ENCODE peak calls at places on chromosomes 4 and X, in four cellular contexts. One of them, this sample, is unnamed.

GRCh38 chrX:1442016-1442665 is 10.6 kb downstream of the ASMTL start:
- DNase-seq in omental fat pad: no peak
- DNase-seq in endothelial cell: no peak
- DNase-seq in Calu3: no peak
- DNase-seq in this sample: no peak

GRCh38 chrX:111869639-111870034 is 6.3 kb upstream of the TRPC5OS start:
- DNase-seq in omental fat pad: no peak
- DNase-seq in endothelial cell: peak; percentile 37
- DNase-seq in Calu3: peak; percentile 56
- DNase-seq in this sample: peak; percentile 0

GRCh38 chrX:154125356-154126040 is 18.5 kb upstream of the OPN1LW start:
- DNase-seq in omental fat pad: no peak
- DNase-seq in endothelial cell: no peak
- DNase-seq in Calu3: no peak
- DNase-seq in this sample: no peak

GRCh38 chr4:94519925-94520789 is 68.4 kb downstream of the PDLIM5 start:
- DNase-seq in omental fat pad: no peak
- DNase-seq in endothelial cell: no peak
- DNase-seq in Calu3: no peak
- DNase-seq in this sample: no peak

GRCh38 chr4:163165217-163166017 is 1.3 kb downstream of the NAF1 start:
- DNase-seq in omental fat pad: no peak
- DNase-seq in endothelial cell: no peak
- DNase-seq in Calu3: no peak
- DNase-seq in this sample: no peak

GRCh38 chr4:122622400-122622799 is 1.5 kb upstream of the IL21 start:
- DNase-seq in omental fat pad: no peak
- DNase-seq in endothelial cell: no peak
- DNase-seq in Calu3: no peak
- DNase-seq in this sample: no peak

GRCh38 chr4:36385951-36386561 is 104.6 kb downstream of the DTHD1 start:
- DNase-seq in omental fat pad: no peak
- DNase-seq in endothelial cell: peak; percentile 4
- DNase-seq in Calu3: no peak
- DNase-seq in this sample: no peak

GRCh38 chr4:72567036-72567435 is 2.0 kb downstream of the ADAMTS3 start:
- DNase-seq in omental fat pad: no peak
- DNase-seq in endothelial cell: no peak
- DNase-seq in Calu3: no peak
- DNase-seq in this sample: no peak

GRCh38 chr4:185565696-185566095 is 30.4 kb upstream of the PDLIM3 start:
- DNase-seq in omental fat pad: no peak
- DNase-seq in endothelial cell: no peak
- DNase-seq in Calu3: no peak
- DNase-seq in this sample: no peak

GRCh38 chr4:148831945-148832344 is 389.7 kb upstream of the NR3C2 start:
- DNase-seq in omental fat pad: no peak
- DNase-seq in endothelial cell: no peak
- DNase-seq in Calu3: no peak
- DNase-seq in this sample: peak; percentile 28

GRCh38 chr4:86670739-86671138 is 76.6 kb downstream of the PTPN13 start:
- DNase-seq in omental fat pad: no peak
- DNase-seq in endothelial cell: no peak
- DNase-seq in Calu3: no peak
- DNase-seq in this sample: peak; percentile 63

GRCh38 chr4:145937021-145937861 is 1.4 kb downstream of the ZNF827 start:
- DNase-seq in omental fat pad: no peak
- DNase-seq in endothelial cell: peak; percentile 63
- DNase-seq in Calu3: peak; percentile 54
- DNase-seq in this sample: peak; percentile 62

GRCh38 chr4:145939241-145939640 is 618 bp upstream of the ZNF827 start:
- DNase-seq in omental fat pad: no peak
- DNase-seq in endothelial cell: no peak
- DNase-seq in Calu3: no peak
- DNase-seq in this sample: no peak

GRCh38 chr4:145939856-145940255 is 1.2 kb upstream of the ZNF827 start:
- DNase-seq in omental fat pad: no peak
- DNase-seq in endothelial cell: no peak
- DNase-seq in Calu3: no peak
- DNase-seq in this sample: peak; percentile 37

GRCh38 chr4:145937990-145938611 is 522 bp downstream of the ZNF827 start:
- DNase-seq in omental fat pad: no peak
- DNase-seq in endothelial cell: peak; percentile 11
- DNase-seq in Calu3: no peak
- DNase-seq in this sample: no peak

DNA sequence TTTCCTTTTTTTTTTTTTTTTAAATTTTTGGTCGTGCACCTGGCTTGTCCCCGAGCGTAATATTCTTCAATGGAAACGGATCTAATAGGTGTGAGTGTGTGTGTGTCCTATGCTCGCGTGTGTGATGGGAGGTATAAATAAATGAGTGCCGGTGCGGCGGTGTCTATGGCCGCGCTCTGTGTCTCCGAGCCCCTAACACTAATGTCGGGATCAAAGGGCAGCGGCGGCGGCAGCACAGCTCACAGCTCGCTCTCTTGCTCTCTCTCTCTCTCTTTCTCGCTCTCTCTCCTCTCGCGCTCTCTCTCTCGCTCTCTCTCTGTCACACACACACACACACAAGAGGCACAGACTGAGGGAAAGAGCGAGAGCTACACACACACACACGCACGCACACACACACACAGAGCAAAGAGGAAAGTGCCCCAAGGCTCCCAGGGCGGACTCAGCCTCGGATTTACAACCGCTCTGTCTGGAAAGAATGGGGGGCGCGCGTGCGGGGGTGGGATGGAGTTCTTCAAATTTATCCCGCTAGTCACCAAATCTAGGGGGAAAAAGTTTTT is at the start of gene ZNF827:
- DNase-seq in omental fat pad: peak; percentile 24
- DNase-seq in endothelial cell: peak; percentile 63
- DNase-seq in Calu3: peak; percentile 57
- DNase-seq in this sample: peak; percentile 84
- TF ChIP-seq CTCF in omental fat pad: no peak
- TF ChIP-seq CTCF in endothelial cell: no peak
- TF ChIP-seq CTCF in Calu3: no peak
- TF ChIP-seq CTCF in this sample: no peak

DNA sequence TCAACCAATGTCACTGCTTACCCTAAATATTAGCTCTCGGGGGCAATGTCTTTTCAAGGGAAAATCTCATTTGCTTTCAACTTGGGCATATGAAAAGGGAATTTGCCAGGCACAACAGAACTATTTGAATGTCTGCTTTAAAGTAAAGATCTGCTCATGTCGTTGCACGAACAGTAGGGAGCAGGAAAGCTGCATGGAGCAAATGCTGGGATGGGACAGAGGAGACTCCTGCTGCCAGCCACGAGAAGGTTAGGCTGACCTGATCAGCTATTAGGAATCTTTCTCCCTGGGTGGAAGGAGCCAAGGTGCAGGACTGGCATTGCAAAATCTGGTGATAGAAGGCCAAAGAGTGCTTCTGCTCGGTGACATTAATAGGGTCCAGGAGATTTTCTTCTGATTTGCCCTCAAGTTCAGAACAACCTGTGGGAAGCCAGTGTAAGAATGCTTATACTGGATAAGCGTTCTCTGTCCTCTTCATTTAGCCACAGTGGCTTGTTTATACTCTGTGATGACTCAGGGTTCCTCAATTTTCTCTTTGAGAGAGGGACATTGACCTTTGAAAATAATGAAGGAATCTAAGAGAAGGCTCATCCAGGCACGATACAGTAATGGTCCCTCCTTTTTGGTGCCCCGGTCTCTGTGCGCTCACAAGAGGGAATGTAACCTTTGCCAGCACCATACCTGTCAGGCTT is 22.9 kb downstream of the FHL1 start:
- DNase-seq in omental fat pad: no peak
- DNase-seq in endothelial cell: no peak
- DNase-seq in Calu3: no peak
- DNase-seq in this sample: peak; percentile 60
- TF ChIP-seq CTCF in omental fat pad: no peak
- TF ChIP-seq CTCF in endothelial cell: no peak
- TF ChIP-seq CTCF in Calu3: no peak
- TF ChIP-seq CTCF in this sample: peak; percentile 58

DNA sequence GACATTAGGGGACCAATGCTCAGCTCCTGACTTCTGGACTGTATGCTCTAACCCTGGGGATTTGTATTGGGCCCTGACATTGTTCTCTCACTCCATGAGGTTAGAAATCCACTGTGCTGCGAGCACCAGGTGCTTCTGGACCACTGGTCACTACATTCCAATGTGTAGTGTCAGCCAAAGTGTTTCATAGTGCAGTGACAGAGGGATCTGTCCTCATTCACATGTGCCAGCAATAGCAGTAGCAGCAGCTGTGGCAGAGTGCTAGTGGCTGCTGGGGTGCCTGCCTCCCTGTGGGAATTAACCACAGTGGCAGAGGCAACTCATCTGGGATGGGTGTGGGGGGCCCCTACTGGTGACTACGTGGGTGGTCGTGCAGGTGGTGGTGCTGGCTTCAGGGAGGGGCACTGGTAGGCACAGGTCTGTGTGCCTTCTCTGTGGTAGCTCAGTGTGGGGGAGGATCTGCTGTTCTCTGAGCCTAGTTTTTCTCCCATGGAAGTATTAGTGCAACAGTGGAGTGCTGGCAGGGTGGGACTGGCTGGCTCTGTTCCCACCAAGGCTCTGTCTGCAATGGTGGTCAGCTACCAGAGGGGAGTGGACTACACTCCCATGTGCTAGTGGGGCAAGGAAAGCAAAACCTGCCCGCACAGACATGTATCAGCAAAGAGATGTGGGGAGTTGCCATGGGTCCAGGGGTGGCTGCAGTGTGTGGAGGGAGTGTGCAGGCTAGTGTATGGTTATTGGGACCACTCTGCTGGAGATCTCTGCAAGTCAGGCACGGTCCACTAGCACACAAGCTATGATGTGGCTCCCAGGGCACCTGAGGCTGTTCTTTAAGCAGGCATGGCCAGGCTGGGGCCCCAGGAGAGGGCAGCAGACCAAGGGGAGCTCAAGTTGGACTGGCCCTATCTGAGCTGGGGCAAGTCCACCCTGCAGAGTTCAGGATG is 78.5 kb downstream of the SCLT1 start:
- DNase-seq in omental fat pad: no peak
- DNase-seq in endothelial cell: no peak
- DNase-seq in Calu3: no peak
- DNase-seq in this sample: no peak
- TF ChIP-seq CTCF in omental fat pad: no peak
- TF ChIP-seq CTCF in endothelial cell: no peak
- TF ChIP-seq CTCF in Calu3: no peak
- TF ChIP-seq CTCF in this sample: no peak

DNA sequence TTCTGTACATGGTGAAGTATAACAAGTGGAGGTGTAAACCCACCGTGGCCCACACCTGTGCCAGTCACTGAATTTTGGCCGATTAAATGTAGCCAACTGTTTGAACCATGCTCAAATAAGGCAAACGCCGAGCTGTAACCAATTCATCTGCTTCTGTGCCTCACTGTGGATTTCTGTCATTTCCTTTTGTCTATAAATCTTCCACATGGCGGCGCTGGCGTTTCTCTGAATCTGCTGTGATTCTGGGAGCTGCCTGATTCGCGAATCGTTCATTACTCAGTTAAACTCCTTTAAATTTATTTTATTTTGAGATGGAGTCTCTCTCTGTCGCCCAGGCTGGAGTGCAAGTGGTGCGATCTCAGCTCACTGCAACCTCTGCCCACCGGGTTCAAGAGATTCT is 19.2 kb downstream of the SUPT20HL2 start:
- DNase-seq in omental fat pad: no peak
- DNase-seq in endothelial cell: peak; percentile 44
- DNase-seq in Calu3: no peak
- DNase-seq in this sample: peak; percentile 39
- TF ChIP-seq CTCF in omental fat pad: no peak
- TF ChIP-seq CTCF in endothelial cell: no peak
- TF ChIP-seq CTCF in Calu3: no peak
- TF ChIP-seq CTCF in this sample: peak; percentile 64

GRCh38 chr4:2852481-2852881 is 8.8 kb downstream of the ADD1 start:
- DNase-seq in omental fat pad: no peak
- DNase-seq in endothelial cell: no peak
- DNase-seq in Calu3: no peak
- DNase-seq in this sample: no peak
- TF ChIP-seq CTCF in omental fat pad: no peak
- TF ChIP-seq CTCF in endothelial cell: no peak
- TF ChIP-seq CTCF in Calu3: no peak
- TF ChIP-seq CTCF in this sample: no peak

DNA sequence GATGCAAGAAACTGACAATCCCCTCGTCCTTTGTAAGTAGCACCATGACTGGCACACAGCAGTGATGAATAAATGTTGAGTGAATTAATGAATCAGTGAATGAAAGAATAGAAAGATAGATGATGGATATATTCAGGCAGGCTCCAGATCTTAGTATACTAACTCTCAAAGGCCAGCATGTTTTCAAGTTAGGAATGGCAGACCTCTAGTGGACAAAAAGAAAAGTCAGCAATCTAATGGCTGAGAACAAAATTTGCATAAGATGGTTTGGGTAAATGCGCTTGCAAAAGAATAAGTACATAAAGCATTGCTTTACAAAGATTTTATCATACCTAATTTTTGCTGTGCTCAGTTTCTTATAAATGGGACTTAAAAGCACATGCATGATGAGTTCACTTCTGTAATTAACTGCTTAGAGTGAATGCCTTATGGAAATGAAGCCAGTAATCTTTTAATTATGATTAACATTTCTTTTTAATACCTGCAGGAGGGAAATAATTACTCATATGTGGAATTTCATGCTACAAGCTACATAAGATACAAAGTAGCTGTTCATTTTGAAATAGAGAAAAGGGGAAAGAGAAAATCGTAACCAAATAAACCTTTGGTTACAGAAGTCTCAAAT is 126.9 kb upstream of the GPRIN3 start:
- DNase-seq in omental fat pad: no peak
- DNase-seq in endothelial cell: no peak
- DNase-seq in Calu3: no peak
- DNase-seq in this sample: peak; percentile 36
- TF ChIP-seq CTCF in omental fat pad: no peak
- TF ChIP-seq CTCF in endothelial cell: peak; percentile 81
- TF ChIP-seq CTCF in Calu3: peak; percentile 24
- TF ChIP-seq CTCF in this sample: peak; percentile 90